ENCODE peak calls at places on chromosomes 7 and 10, in five cellular contexts. V is GM23338, D is neural progenitor cell, O is OCI-LY7, T is hepatocyte. U is an unnamed sample.

GRCh38 chr10:1737222-1738061 is at the start of gene ADARB2:
- DNase-seq in V (peak; percentile 91), T (peak; percentile 61), D (peak; percentile 95), O (no peak), U (no peak)

GRCh38 chr7:135620980-135621850 is 41.1 kb upstream of the STMP1 start:
- DNase-seq in D (peak; percentile 78), V (peak; percentile 92), O (peak; percentile 65), T (peak; percentile 87), U (peak; percentile 89)

GRCh38 chr7:80140388-80140787 is 5.8 kb downstream of the GNAI1 start:
- DNase-seq in D (no peak), O (no peak), T (no peak), V (no peak), U (no peak)

GRCh38 chr7:36670585-36671431 is 53.5 kb downstream of the AOAH start:
- DNase-seq in D (peak; percentile 73), V (peak; percentile 83), T (peak; percentile 76), O (peak; percentile 58), U (peak; percentile 82)

GRCh38 chr7:33762153-33762902 is 143.0 kb upstream of the BMPER start:
- DNase-seq in T (no peak), D (no peak), V (no peak), O (no peak), U (no peak)

GRCh38 chr10:63114031-63114814 is 18.9 kb upstream of the NRBF2 start:
- DNase-seq in V (no peak), T (peak; percentile 61), O (no peak), D (no peak), U (peak; percentile 87)

GRCh38 chr7:117014673-117015133 is 61.4 kb downstream of the ST7 start:
- DNase-seq in D (peak; percentile 11), O (no peak), V (peak; percentile 16), T (peak; percentile 74), U (no peak)

GRCh38 chr10:67978749-67979148 is 94.3 kb downstream of the SIRT1 start:
- DNase-seq in V (no peak), T (no peak), D (no peak), O (no peak), U (no peak)

GRCh38 chr7:78039791-78040776 is 241.5 kb downstream of the PHTF2 start:
- DNase-seq in O (peak; percentile 50), T (no peak), V (peak; percentile 83), D (peak; percentile 70), U (no peak)

GRCh38 chr10:25101466-25101865 is 73.3 kb upstream of the GPR158 start:
- DNase-seq in O (no peak), T (no peak), D (no peak), V (no peak), U (no peak)

GRCh38 chr10:30986027-30986672 is 45.5 kb downstream of the ZNF438 start:
- DNase-seq in O (no peak), T (no peak), D (no peak), V (no peak), U (peak; percentile 62)

GRCh38 chr7:112752576-112752975 is 37.6 kb downstream of the TMEM168 start:
- DNase-seq in T (no peak), O (no peak), V (no peak), D (no peak), U (no peak)

GRCh38 chr10:105041956-105042355 is 400.9 kb downstream of the SORCS3 start:
- DNase-seq in D (no peak), O (no peak), T (no peak), V (no peak), U (no peak)

GRCh38 chr10:124722812-124723783 is 21.1 kb downstream of the FAM53B start:
- DNase-seq in O (no peak), T (no peak), V (no peak), D (no peak), U (no peak)

GRCh38 chr7:23486002-23486773 is 15.9 kb upstream of the IGF2BP3 start:
- DNase-seq in D (no peak), V (peak; percentile 68), T (no peak), O (no peak), U (no peak)

GRCh38 chr10:3067045-3067858 is at the start of gene PFKP:
- DNase-seq in D (peak; percentile 63), T (peak; percentile 44), V (peak; percentile 69), O (peak; percentile 64), U (no peak)

GRCh38 chr10:3067859-3068179 is 471 bp downstream of the PFKP start:
- DNase-seq in D (peak; percentile 43), V (peak; percentile 47), T (no peak), O (peak; percentile 42), U (no peak)

GRCh38 chr10:3068201-3068967 is 1.0 kb downstream of the PFKP start:
- DNase-seq in O (peak; percentile 76), V (peak; percentile 68), T (peak; percentile 77), D (peak; percentile 69), U (peak; percentile 29)

GRCh38 chr10:3069876-3070275 is 2.5 kb downstream of the PFKP start:
- DNase-seq in O (no peak), V (no peak), T (no peak), D (no peak), U (no peak)

GRCh38 chr10:3068968-3069737 is 1.8 kb downstream of the PFKP start:
- DNase-seq in O (peak; percentile 55), T (peak; percentile 33), V (peak; percentile 63), D (peak; percentile 61), U (no peak)
- TF ChIP-seq EZH2phosphoT487 in O (no peak), T (no peak), V (no peak), D (no peak), U (no peak)

DNA sequence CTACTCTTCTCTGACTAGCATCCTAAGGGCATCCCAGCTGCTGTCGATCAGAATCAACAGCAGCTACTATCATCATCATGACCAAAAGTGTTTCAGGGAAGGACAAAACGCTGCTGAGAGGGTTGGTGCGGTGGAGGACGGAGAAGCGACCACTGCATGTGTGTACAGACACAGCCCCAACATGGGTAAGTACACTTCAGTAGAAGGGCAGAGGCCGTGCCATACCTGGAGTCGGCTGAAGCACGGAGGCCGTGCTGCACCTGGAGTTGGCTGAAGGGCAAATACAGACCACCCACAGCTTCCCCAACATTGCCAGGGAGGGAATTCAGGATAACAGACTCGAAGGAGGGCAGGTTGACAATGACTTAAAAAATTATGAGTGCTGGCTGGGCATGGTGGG is 67.8 kb upstream of the CYTH3 start:
- DNase-seq in O (no peak), V (no peak), D (no peak), T (no peak), U (no peak)
- TF ChIP-seq CTCF in O (no peak), V (no peak), D (no peak), T (no peak), U (no peak)

DNA sequence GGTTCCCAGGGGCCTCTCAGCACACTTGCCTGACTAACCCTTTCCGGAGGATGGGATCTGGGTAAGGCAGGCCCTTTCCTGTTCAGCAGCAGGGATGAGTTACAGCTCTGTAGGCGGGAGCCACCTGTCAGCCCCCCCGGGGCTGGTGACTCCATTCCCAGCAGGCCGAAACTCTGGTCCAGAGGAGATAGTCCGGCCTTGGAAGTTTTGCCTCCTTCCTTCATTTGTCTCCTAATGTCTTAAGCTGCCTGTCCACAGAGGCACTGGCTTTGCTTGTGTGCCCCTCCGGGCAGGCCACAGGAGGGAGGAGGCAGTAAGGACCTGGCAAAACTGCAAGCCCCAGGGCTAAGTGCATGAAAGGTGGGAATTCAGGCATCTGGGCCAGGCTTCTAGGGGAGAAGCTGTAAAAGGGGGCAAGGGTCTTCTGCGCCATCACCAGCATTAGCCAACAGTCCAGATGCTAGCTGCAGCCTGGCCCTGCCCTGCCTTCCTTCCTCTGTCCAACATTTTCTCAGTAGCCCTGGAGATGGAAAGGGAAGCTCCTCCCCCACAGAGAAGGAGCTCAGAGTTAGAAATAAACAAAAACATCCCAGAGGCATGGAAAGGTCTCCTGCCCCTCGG is 1.2 kb downstream of the ADIRF start:
- DNase-seq in D (no peak), V (no peak), T (peak; percentile 18), O (no peak), U (peak; percentile 65)
- TF ChIP-seq EZH2phosphoT487 in D (no peak), V (no peak), T (no peak), O (no peak), U (no peak)

GRCh38 chr7:21426958-21427860 is 674 bp upstream of the SP4 start:
- DNase-seq in T (peak; percentile 99), O (peak; percentile 98), D (peak; percentile 100), V (peak; percentile 99), U (peak; percentile 96)
- TF ChIP-seq CTCF in T (no peak), O (peak; percentile 21), D (no peak), V (no peak), U (no peak)

GRCh38 chr7:121515651-121516401 is 119.7 kb upstream of the FAM3C start:
- DNase-seq in O (no peak), V (no peak), D (no peak), T (no peak), U (no peak)

GRCh38 chr7:121516791-121517305 is 120.7 kb upstream of the FAM3C start:
- DNase-seq in O (no peak), V (no peak), T (no peak), D (no peak), U (no peak)

GRCh38 chr7:121515181-121515580 is 119.1 kb upstream of the FAM3C start:
- DNase-seq in T (no peak), V (no peak), D (no peak), O (no peak), U (peak; percentile 19)

GRCh38 chr7:121521681-121522405 is 125.7 kb upstream of the FAM3C start:
- DNase-seq in T (no peak), V (no peak), D (no peak), O (no peak), U (no peak)

GRCh38 chr7:121519548-121520521 is 123.7 kb upstream of the FAM3C start:
- DNase-seq in T (no peak), D (no peak), O (no peak), V (no peak), U (no peak)
- TF ChIP-seq EZH2phosphoT487 in T (no peak), D (no peak), O (no peak), V (no peak), U (no peak)

GRCh38 chr10:86293323-86293840 is 73.2 kb downstream of the GRID1 start:
- DNase-seq in V (peak; percentile 57), O (no peak), T (no peak), D (no peak), U (no peak)

GRCh38 chr10:86290933-86291615 is 75.5 kb downstream of the GRID1 start:
- DNase-seq in O (no peak), D (no peak), T (no peak), V (no peak), U (no peak)

GRCh38 chr10:86292462-86293322 is 73.9 kb downstream of the GRID1 start:
- DNase-seq in T (no peak), V (no peak), O (no peak), D (no peak), U (no peak)

GRCh38 chr10:86289577-86289868 is 77.1 kb downstream of the GRID1 start:
- DNase-seq in O (no peak), D (no peak), V (no peak), T (no peak), U (no peak)

GRCh38 chr10:86291616-86292340 is 74.8 kb downstream of the GRID1 start:
- DNase-seq in O (no peak), V (peak; percentile 62), D (peak; percentile 40), T (no peak), U (no peak)
- TF ChIP-seq CTCF in O (peak; percentile 15), V (peak; percentile 44), D (peak; percentile 37), T (no peak), U (no peak)

DNA sequence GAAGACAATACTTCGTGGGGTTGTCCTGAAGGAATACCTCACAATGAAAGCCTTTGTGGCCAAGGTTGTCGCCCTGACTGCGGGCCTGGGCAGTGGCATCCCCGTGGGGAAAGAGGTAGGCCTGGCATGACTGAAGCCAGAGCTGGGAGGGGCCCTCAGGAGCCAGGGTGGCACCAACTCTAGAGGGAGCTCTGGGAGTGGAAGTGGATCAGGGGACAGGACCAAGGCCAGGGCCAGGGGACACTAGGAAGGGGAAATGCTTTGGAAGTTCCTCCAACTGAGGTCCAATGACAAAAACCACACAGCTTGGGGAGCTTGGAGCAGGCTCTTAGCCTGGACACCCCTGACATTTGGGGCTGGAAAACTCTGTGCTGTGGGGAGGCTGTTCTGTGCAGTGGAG is 5.8 kb downstream of the CLCN1 start:
- DNase-seq in T (no peak), V (no peak), O (no peak), D (no peak), U (peak; percentile 48)
- TF ChIP-seq EZH2phosphoT487 in T (no peak), V (no peak), O (no peak), D (no peak), U (no peak)